ENCODE peak calls at places on chromosome 2, in ten cellular contexts. X, O, K, C, A, E, T, U, W and V are unnamed samples.

GRCh38 chr2:202757339-202757738 is 114.2 kb downstream of the ICA1L start:
- DNase-seq in A (no peak), C (no peak), X (no peak), E (no peak), O (no peak), U (no peak), T (no peak), K (no peak), W (no peak), V (no peak)

GRCh38 chr2:23801396-23801795 is 125.5 kb downstream of the ATAD2B start:
- DNase-seq in T (peak), E (no peak), W (no peak), A (no peak), K (no peak), X (no peak), O (no peak), C (no peak), U (no peak), V (peak)

GRCh38 chr2:28539095-28539494 is 43.2 kb downstream of the PLB1 start:
- DNase-seq in U (no peak), W (peak), E (no peak), T (no peak), A (no peak), X (no peak), O (no peak), K (no peak), C (no peak), V (no peak)

GRCh38 chr2:170026361-170026760 is 151.6 kb upstream of the MYO3B start:
- DNase-seq in K (no peak), E (no peak), A (no peak), T (no peak), X (no peak), O (no peak), W (no peak), C (no peak), U (no peak), V (no peak)

GRCh38 chr2:64841462-64841861 is 147.7 kb upstream of the SLC1A4 start:
- DNase-seq in X (no peak), C (no peak), O (no peak), A (no peak), K (no peak), W (no peak), U (no peak), E (no peak), T (no peak), V (no peak)

GRCh38 chr2:234669611-234670010 is 172.7 kb upstream of the ARL4C start:
- DNase-seq in O (no peak), C (no peak), T (no peak), E (no peak), W (no peak), U (no peak), K (no peak), A (no peak), X (peak), V (no peak)

GRCh38 chr2:142241016-142241415 is 110.2 kb upstream of the LRP1B start:
- DNase-seq in E (no peak), U (peak), K (no peak), O (no peak), X (no peak), C (peak), W (no peak), T (no peak), A (no peak), V (no peak)

GRCh38 chr2:45180784-45181183 is 171.5 kb upstream of the SIX2 start:
- DNase-seq in A (no peak), O (no peak), K (no peak), C (no peak), T (peak), E (no peak), W (no peak), U (no peak), X (no peak), V (no peak)

GRCh38 chr2:69911985-69912563 is 2.8 kb upstream of the MXD1 start:
- DNase-seq in X (peak), U (no peak), C (peak), K (peak), T (peak), A (peak), O (no peak), E (no peak), W (peak), V (peak)

GRCh38 chr2:145800201-145801091 is 1280.5 kb upstream of the ZEB2 start:
- DNase-seq in W (peak), U (peak), C (peak), K (peak), O (no peak), E (no peak), X (no peak), A (peak), T (no peak), V (no peak)

GRCh38 chr2:223047260-223047761 is 4.7 kb upstream of the KCNE4 start:
- DNase-seq in T (peak), U (no peak), C (no peak), A (peak), X (no peak), W (no peak), O (no peak), E (no peak), K (no peak), V (peak)

GRCh38 chr2:183543222-183543621 is 419.0 kb downstream of the NUP35 start:
- DNase-seq in U (no peak), K (no peak), T (no peak), A (no peak), W (peak), E (no peak), C (no peak), X (no peak), O (no peak), V (no peak)

GRCh38 chr2:73832905-73833304 is 4.1 kb downstream of the STAMBP start:
- DNase-seq in O (no peak), T (no peak), A (no peak), C (no peak), E (no peak), K (no peak), W (no peak), U (no peak), X (no peak), V (no peak)

GRCh38 chr2:134636714-134637113 is 82.1 kb downstream of the TMEM163 start:
- DNase-seq in E (no peak), K (no peak), A (no peak), O (no peak), C (no peak), T (no peak), U (no peak), X (no peak), W (no peak), V (no peak)

GRCh38 chr2:212863185-212863588 is 288.2 kb downstream of the IKZF2 start:
- DNase-seq in K (no peak), E (no peak), O (no peak), U (peak), C (peak), X (peak), W (peak), T (peak), A (peak), V (no peak)

GRCh38 chr2:218367415-218368149 is 10.9 kb downstream of the CATIP start:
- DNase-seq in W (peak), X (peak), T (peak), U (peak), C (no peak), A (peak), O (peak), E (peak), K (no peak), V (peak)

GRCh38 chr2:216257089-216257488 is 115.2 kb downstream of the MARCHF4 start:
- DNase-seq in U (no peak), A (no peak), W (no peak), O (no peak), E (no peak), T (peak), K (no peak), C (no peak), X (no peak), V (no peak)

GRCh38 chr2:227717687-227718567 is at the start of gene SLC19A3:
- DNase-seq in E (peak), O (peak), T (peak), W (peak), C (peak), X (peak), K (no peak), A (peak), U (peak), V (peak)

GRCh38 chr2:157786663-157787363 is 89.3 kb downstream of the ACVR1 start:
- DNase-seq in X (no peak), K (no peak), C (no peak), A (no peak), T (peak), E (no peak), O (no peak), U (no peak), W (no peak), V (no peak)

GRCh38 chr2:23385748-23386421 is 906 bp downstream of the KLHL29 start:
- DNase-seq in X (peak), W (no peak), K (no peak), T (peak), O (no peak), A (no peak), E (peak), C (no peak), U (peak), V (peak)

GRCh38 chr2:150292807-150293206 is 194.7 kb downstream of the RND3 start:
- DNase-seq in U (no peak), C (no peak), A (no peak), K (no peak), O (no peak), E (no peak), T (peak), X (no peak), W (no peak), V (peak)

GRCh38 chr2:172434821-172435607 is 7.6 kb downstream of the ITGA6 start:
- DNase-seq in K (no peak), X (peak), O (no peak), U (no peak), E (no peak), T (no peak), C (no peak), W (peak), A (no peak), V (no peak)

GRCh38 chr2:147108553-147108952 is 736.3 kb upstream of the ACVR2A start:
- DNase-seq in K (no peak), T (peak), A (no peak), O (no peak), U (no peak), E (no peak), C (peak), W (no peak), X (no peak), V (peak)

GRCh38 chr2:179268277-179268935 is 3.8 kb upstream of the SESTD1 start:
- DNase-seq in U (peak), T (peak), O (peak), E (no peak), W (no peak), A (peak), C (no peak), K (no peak), X (no peak), V (peak)

GRCh38 chr2:175630319-175631246 is 371.5 kb downstream of the LNPK start:
- DNase-seq in X (no peak), A (no peak), K (no peak), W (no peak), E (no peak), T (no peak), C (no peak), U (no peak), O (no peak), V (no peak)

GRCh38 chr2:54274781-54275242 is 18.8 kb upstream of the TSPYL6 start:
- DNase-seq in O (no peak), E (no peak), K (no peak), U (no peak), X (no peak), W (no peak), T (peak), C (no peak), A (no peak), V (no peak)

GRCh38 chr2:101864426-101864825 is 127.3 kb upstream of the IL1R2 start:
- DNase-seq in K (no peak), W (no peak), U (no peak), C (no peak), O (no peak), T (no peak), X (no peak), E (no peak), A (no peak), V (no peak)

GRCh38 chr2:14530506-14530905 is 102.0 kb upstream of the LRATD1 start:
- DNase-seq in A (no peak), T (peak), O (no peak), E (no peak), C (no peak), U (no peak), W (no peak), X (no peak), K (no peak), V (peak)

GRCh38 chr2:146734042-146734715 is 1110.7 kb upstream of the ACVR2A start:
- DNase-seq in X (peak), E (no peak), O (no peak), U (peak), W (peak), A (no peak), C (peak), T (peak), K (peak), V (peak)